ENCODE peak calls at places on chromosomes 13 and 19, in eight cellular contexts. T is neuronal stem cell; V is ovary; K is mesendoderm; N is psoas muscle; W is CD4-positive, CD25-positive, alpha-beta regulatory T cell; E is fibroblast of the aortic adventitia; J is CD8-positive, alpha-beta memory T cell. P is an unnamed sample.

GRCh38 chr13:19283836-19284235 is 102.2 kb upstream of the TUBA3C start:
- DNase-seq in V (no peak), E (no peak), W (no peak), J (no peak), N (no peak), T (no peak), K (no peak), P (no peak)

GRCh38 chr19:3029070-3029923 is at the start of gene TLE2:
- DNase-seq in W (no peak), T (no peak), E (no peak), V (no peak), K (no peak), J (no peak), N (peak; percentile 35), P (no peak)

GRCh38 chr19:5895890-5896289 is 7.7 kb downstream of the NDUFA11 start:
- DNase-seq in N (no peak), V (no peak), T (no peak), J (no peak), K (no peak), E (no peak), W (no peak), P (no peak)

GRCh38 chr13:114222461-114222968 is 12.2 kb upstream of the CDC16 start:
- DNase-seq in J (no peak), T (no peak), N (no peak), K (no peak), V (no peak), E (peak; percentile 67), W (no peak), P (no peak)

GRCh38 chr13:50915562-50915961 is 6.0 kb downstream of the RNASEH2B start:
- DNase-seq in E (no peak), K (peak; percentile 56), W (peak; percentile 39), V (no peak), N (no peak), T (no peak), J (no peak), P (peak; percentile 90)

GRCh38 chr19:33740811-33741396 is 55.8 kb upstream of the KCTD15 start:
- DNase-seq in T (peak; percentile 84), W (peak; percentile 7), V (no peak), J (no peak), N (no peak), K (peak; percentile 86), E (peak; percentile 39), P (peak; percentile 40)

GRCh38 chr19:30097746-30098280 is 155.8 kb downstream of the URI1 start:
- DNase-seq in T (no peak), E (no peak), V (no peak), K (no peak), J (no peak), W (no peak), N (no peak), P (no peak)

GRCh38 chr19:47316513-47316912 is 6.9 kb downstream of the C5AR1 start:
- DNase-seq in E (no peak), J (no peak), T (no peak), W (no peak), N (no peak), K (no peak), V (no peak), P (no peak)

GRCh38 chr19:6249296-6249695 is 30.5 kb downstream of the MLLT1 start:
- DNase-seq in J (no peak), E (no peak), V (no peak), N (no peak), T (no peak), W (no peak), K (no peak), P (no peak)

GRCh38 chr19:54114340-54114826 is 1.1 kb downstream of the TFPT start:
- DNase-seq in K (no peak), N (no peak), T (no peak), V (no peak), J (peak; percentile 54), E (peak; percentile 25), W (peak; percentile 83), P (peak; percentile 74)

GRCh38 chr19:29275266-29275665 is 62.3 kb upstream of the UQCRFS1 start:
- DNase-seq in K (no peak), T (no peak), W (no peak), N (no peak), E (no peak), J (no peak), V (no peak), P (no peak)

GRCh38 chr13:113904411-113904810 is 40.5 kb upstream of the GAS6 start:
- DNase-seq in J (no peak), K (peak; percentile 67), V (no peak), E (peak; percentile 37), W (peak; percentile 33), N (peak; percentile 53), T (no peak), P (peak; percentile 45)

GRCh38 chr13:100089633-100090032 is 740 bp downstream of the PCCA start:
- DNase-seq in T (no peak), V (no peak), K (no peak), W (peak; percentile 70), N (no peak), J (no peak), E (peak; percentile 19), P (peak; percentile 25)

GRCh38 chr19:23283925-23284324 is 33.7 kb upstream of the ZNF724 start:
- DNase-seq in K (peak; percentile 85), V (peak; percentile 23), W (peak; percentile 60), E (peak; percentile 18), N (peak; percentile 26), J (peak; percentile 50), T (no peak), P (peak; percentile 75)

GRCh38 chr19:12669272-12670158 is 2.9 kb downstream of the WDR83 start:
- DNase-seq in J (peak; percentile 79), E (peak; percentile 91), N (peak; percentile 79), K (peak; percentile 85), W (peak; percentile 87), V (peak; percentile 81), T (peak; percentile 77), P (peak; percentile 74)

GRCh38 chr13:62250501-62251175 is 835.0 kb upstream of the PCDH20 start:
- DNase-seq in J (no peak), T (no peak), N (no peak), E (no peak), V (no peak), W (no peak), K (no peak), P (no peak)

GRCh38 chr13:21757721-21758120 is 86.8 kb downstream of the FGF9 start:
- DNase-seq in K (no peak), N (no peak), E (no peak), J (no peak), T (no peak), W (no peak), V (no peak), P (no peak)

GRCh38 chr13:20306039-20306438 is 73.9 kb upstream of the GJB6 start:
- DNase-seq in N (no peak), K (no peak), V (no peak), J (no peak), E (no peak), T (no peak), W (no peak), P (no peak)

GRCh38 chr19:30897553-30897952 is 451.7 kb downstream of the TSHZ3 start:
- DNase-seq in K (no peak), E (no peak), J (no peak), V (no peak), N (no peak), W (no peak), T (no peak), P (no peak)

GRCh38 chr19:53511357-53511756 is 26.6 kb upstream of the ZNF331 start:
- DNase-seq in E (no peak), W (no peak), V (no peak), J (no peak), T (no peak), N (no peak), K (no peak), P (no peak)

GRCh38 chr19:49165111-49165750 is 7.6 kb downstream of the TRPM4 start:
- DNase-seq in W (no peak), V (no peak), N (no peak), T (no peak), K (no peak), J (no peak), E (no peak), P (no peak)
- H3K4me3 ChIP-seq in W (no peak overlapping the region), V (no peak overlapping the region), N (peak overlapping the region; percentile 53), T (no peak overlapping the region), K (no peak overlapping the region), J (no peak overlapping the region), E (no peak overlapping the region), P (no peak overlapping the region)

DNA sequence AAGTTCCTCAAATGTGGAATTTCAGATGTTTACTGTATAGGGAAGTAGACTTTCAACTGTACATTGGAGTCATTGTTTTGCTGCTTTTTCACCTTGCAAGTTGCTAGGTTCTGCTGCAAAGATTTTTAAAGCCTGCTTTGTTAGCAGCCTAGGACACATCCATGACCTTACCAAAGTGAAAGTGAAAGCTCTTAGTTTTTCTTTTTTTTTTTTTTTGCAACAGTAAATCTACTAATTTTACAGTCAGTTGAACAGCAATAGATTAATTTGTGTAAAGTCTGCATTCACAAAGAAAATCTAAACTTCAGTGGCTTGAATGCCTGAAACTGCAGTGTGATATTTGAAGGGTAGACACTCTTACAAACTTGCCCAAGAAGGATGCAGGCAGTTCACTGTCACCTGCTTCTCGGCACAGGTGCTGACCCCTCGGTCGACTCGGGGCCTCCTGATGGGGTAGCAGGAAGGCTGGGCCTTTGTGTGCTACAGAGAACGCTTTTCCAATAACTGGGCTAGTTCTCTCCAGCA is 5.0 kb upstream of the MTIF3 start:
- DNase-seq in E (peak; percentile 7), K (no peak), V (no peak), J (peak; percentile 29), N (no peak), T (no peak), W (peak; percentile 62), P (no peak)
- H3K4me3 ChIP-seq in E (peak overlapping the region; percentile 23), K (no peak overlapping the region), V (no peak overlapping the region), J (peak overlapping the region; percentile 63), N (peak overlapping the region; percentile 42), T (peak overlapping the region; percentile 35), W (peak overlapping the region; percentile 87), P (peak overlapping the region; percentile 43)

DNA sequence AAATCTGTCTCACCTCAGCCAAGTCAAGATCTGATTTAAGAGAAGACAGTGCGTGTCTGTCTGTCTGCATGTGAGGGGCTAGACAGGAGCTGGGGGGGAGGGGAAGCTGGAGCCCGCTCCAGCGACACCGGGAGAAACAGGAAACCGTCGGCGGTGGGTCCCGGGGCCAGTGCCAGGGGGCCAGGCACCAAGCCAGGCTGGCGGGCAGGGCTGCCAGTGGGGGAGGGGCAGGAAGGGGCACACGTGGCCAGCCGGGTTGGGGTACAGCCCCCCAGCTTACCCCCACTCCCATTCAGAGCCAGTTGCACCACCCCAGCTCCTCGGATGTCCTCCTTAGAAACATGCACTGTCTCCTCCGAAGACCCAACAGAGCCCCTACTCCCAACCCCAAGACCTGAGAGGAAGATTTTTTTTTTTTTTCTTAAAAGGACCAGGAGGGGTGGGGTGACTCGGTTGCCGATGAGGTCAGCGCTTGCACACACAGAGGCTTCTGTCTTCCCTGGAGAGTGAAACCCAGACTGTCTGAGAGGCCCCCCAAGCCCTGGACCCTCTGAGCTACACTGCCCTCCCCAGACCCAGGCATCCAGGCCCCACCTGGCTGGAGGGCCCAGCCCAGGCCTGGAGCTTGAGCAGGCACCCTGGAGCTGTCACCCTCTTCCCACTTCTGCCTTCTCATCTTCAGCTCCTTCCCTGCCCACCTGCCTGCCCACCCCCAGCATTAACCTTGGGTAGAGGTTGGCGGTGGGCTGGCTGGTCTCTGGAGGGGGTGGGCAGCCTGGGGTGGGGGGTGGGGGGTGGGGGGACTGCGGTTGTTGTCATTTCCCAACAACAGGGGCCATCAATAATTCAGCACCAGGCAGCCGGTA is 4.0 kb downstream of the ERF start:
- DNase-seq in N (no peak), W (peak; percentile 35), J (no peak), E (peak; percentile 55), T (no peak), V (no peak), K (no peak), P (no peak)
- H3K4me3 ChIP-seq in N (peak overlapping the region; percentile 36), W (no peak overlapping the region), J (no peak overlapping the region), E (peak overlapping the region; percentile 83), T (no peak overlapping the region), V (no peak overlapping the region), K (no peak overlapping the region), P (no peak overlapping the region)

GRCh38 chr13:33797622-33798021 is 20.3 kb upstream of the RFC3 start:
- DNase-seq in J (no peak), E (peak; percentile 45), N (no peak), T (no peak), W (no peak), V (no peak), K (no peak), P (no peak)
- H3K4me3 ChIP-seq in J (no peak overlapping the region), E (peak overlapping the region; percentile 56), N (peak overlapping the region; percentile 49), T (no peak overlapping the region), W (no peak overlapping the region), V (no peak overlapping the region), K (no peak overlapping the region), P (no peak overlapping the region)